ENCODE peak calls at places on chromosomes 2 and 18, in four cellular contexts. One of them, this sample, is unnamed.

GRCh38 chr2:46180189-46180588 is 117.0 kb upstream of the EPAS1 start:
- DNase-seq in GM13977: no peak
- DNase-seq in tibial artery: no peak
- DNase-seq in mammary epithelial cell: no peak
- DNase-seq in this sample: no peak

GRCh38 chr2:42438685-42439084 is 55.1 kb downstream of the KCNG3 start:
- DNase-seq in tibial artery: no peak
- DNase-seq in GM13977: no peak
- DNase-seq in mammary epithelial cell: no peak
- DNase-seq in this sample: no peak

GRCh38 chr18:5630766-5631413 is 87.1 kb upstream of the EPB41L3 start:
- DNase-seq in mammary epithelial cell: no peak
- DNase-seq in tibial artery: no peak
- DNase-seq in GM13977: peak
- DNase-seq in this sample: no peak

GRCh38 chr2:64101141-64101591 is 43.1 kb downstream of the PELI1 start:
- DNase-seq in GM13977: peak
- DNase-seq in mammary epithelial cell: no peak
- DNase-seq in tibial artery: no peak
- DNase-seq in this sample: no peak

GRCh38 chr2:26099933-26100332 is 66.0 kb downstream of the RAB10 start:
- DNase-seq in mammary epithelial cell: no peak
- DNase-seq in GM13977: no peak
- DNase-seq in tibial artery: no peak
- DNase-seq in this sample: no peak

GRCh38 chr18:11909597-11910026 is 1.5 kb upstream of the MPPE1 start:
- DNase-seq in mammary epithelial cell: peak
- DNase-seq in tibial artery: no peak
- DNase-seq in GM13977: peak
- DNase-seq in this sample: peak

GRCh38 chr2:128724994-128725393 is 406.3 kb upstream of the HS6ST1 start:
- DNase-seq in tibial artery: no peak
- DNase-seq in mammary epithelial cell: peak
- DNase-seq in GM13977: no peak
- DNase-seq in this sample: no peak

GRCh38 chr2:113962692-113963480 is 73.0 kb downstream of the ACTR3 start:
- DNase-seq in GM13977: no peak
- DNase-seq in tibial artery: no peak
- DNase-seq in mammary epithelial cell: peak
- DNase-seq in this sample: peak

GRCh38 chr2:217157581-217157980 is 297.7 kb upstream of the TNP1 start:
- DNase-seq in GM13977: no peak
- DNase-seq in mammary epithelial cell: no peak
- DNase-seq in tibial artery: no peak
- DNase-seq in this sample: no peak

GRCh38 chr2:196263181-196263747 is 91.9 kb upstream of the STK17B start:
- DNase-seq in tibial artery: peak
- DNase-seq in GM13977: no peak
- DNase-seq in mammary epithelial cell: peak
- DNase-seq in this sample: peak

GRCh38 chr2:132632000-132632649 is 37.9 kb downstream of the LYPD1 start:
- DNase-seq in tibial artery: no peak
- DNase-seq in GM13977: no peak
- DNase-seq in mammary epithelial cell: no peak
- DNase-seq in this sample: peak

GRCh38 chr2:237205551-237205950 is 119.9 kb downstream of the COPS8 start:
- DNase-seq in mammary epithelial cell: no peak
- DNase-seq in tibial artery: no peak
- DNase-seq in GM13977: no peak
- DNase-seq in this sample: no peak

GRCh38 chr2:165214093-165214492 is 10.2 kb upstream of the SCN3A start:
- DNase-seq in GM13977: no peak
- DNase-seq in tibial artery: no peak
- DNase-seq in mammary epithelial cell: no peak
- DNase-seq in this sample: no peak

GRCh38 chr2:33212151-33212550 is 264.3 kb upstream of the RASGRP3 start:
- DNase-seq in tibial artery: peak
- DNase-seq in mammary epithelial cell: peak
- DNase-seq in GM13977: no peak
- DNase-seq in this sample: peak

GRCh38 chr2:23009545-23010149 is 375.3 kb upstream of the KLHL29 start:
- DNase-seq in tibial artery: no peak
- DNase-seq in GM13977: no peak
- DNase-seq in mammary epithelial cell: no peak
- DNase-seq in this sample: peak

GRCh38 chr2:36708119-36708741 is 11.7 kb downstream of the VIT start:
- DNase-seq in mammary epithelial cell: no peak
- DNase-seq in GM13977: no peak
- DNase-seq in tibial artery: peak
- DNase-seq in this sample: no peak

GRCh38 chr2:68961380-68961779 is 8.7 kb upstream of the GKN2 start:
- DNase-seq in tibial artery: no peak
- DNase-seq in mammary epithelial cell: no peak
- DNase-seq in GM13977: no peak
- DNase-seq in this sample: no peak

GRCh38 chr2:25504266-25504665 is 162.5 kb upstream of the DNMT3A start:
- DNase-seq in tibial artery: no peak
- DNase-seq in GM13977: no peak
- DNase-seq in mammary epithelial cell: no peak
- DNase-seq in this sample: no peak

GRCh38 chr2:159211447-159212396 is 74.8 kb downstream of the WDSUB1 start:
- DNase-seq in mammary epithelial cell: no peak
- DNase-seq in GM13977: no peak
- DNase-seq in tibial artery: no peak
- DNase-seq in this sample: no peak

GRCh38 chr18:23737578-23737977 is 48.3 kb downstream of the LAMA3 start:
- DNase-seq in GM13977: no peak
- DNase-seq in tibial artery: no peak
- DNase-seq in mammary epithelial cell: no peak
- DNase-seq in this sample: no peak

DNA sequence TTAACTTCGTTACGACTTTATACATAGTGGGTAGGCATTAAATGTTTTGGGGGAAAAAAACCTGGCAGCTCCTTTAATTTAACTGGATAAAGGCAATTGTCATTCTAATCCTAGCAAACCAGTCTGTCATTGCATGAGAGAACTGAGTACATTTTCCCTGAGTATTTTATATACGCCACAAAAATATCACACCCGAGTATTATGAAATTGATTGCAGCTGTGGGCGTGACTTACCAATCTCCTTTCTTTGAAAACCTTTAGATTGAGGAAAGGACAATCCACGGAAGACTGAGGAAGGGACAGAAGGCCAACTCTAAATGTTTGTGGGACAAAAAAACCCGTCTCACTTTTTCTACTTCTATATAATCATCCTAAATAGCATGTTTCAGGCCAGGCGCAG is 9.0 kb downstream of the TM4SF20 start:
- DNase-seq in tibial artery: no peak
- DNase-seq in mammary epithelial cell: no peak
- DNase-seq in GM13977: no peak
- DNase-seq in this sample: no peak
- TF ChIP-seq CTCF in tibial artery: no peak
- TF ChIP-seq CTCF in mammary epithelial cell: no peak
- TF ChIP-seq CTCF in GM13977: no peak
- TF ChIP-seq CTCF in this sample: no peak

GRCh38 chr2:48545244-48545643 is 15.3 kb downstream of the STON1 start:
- DNase-seq in GM13977: no peak
- DNase-seq in mammary epithelial cell: no peak
- DNase-seq in tibial artery: no peak
- DNase-seq in this sample: no peak
- TF ChIP-seq CTCF in GM13977: no peak
- TF ChIP-seq CTCF in mammary epithelial cell: no peak
- TF ChIP-seq CTCF in tibial artery: no peak
- TF ChIP-seq CTCF in this sample: no peak

GRCh38 chr2:205321240-205321639 is 361.1 kb upstream of the NRP2 start:
- DNase-seq in tibial artery: no peak
- DNase-seq in GM13977: no peak
- DNase-seq in mammary epithelial cell: no peak
- DNase-seq in this sample: no peak

GRCh38 chr2:205324355-205324754 is 357.9 kb upstream of the NRP2 start:
- DNase-seq in mammary epithelial cell: no peak
- DNase-seq in GM13977: no peak
- DNase-seq in tibial artery: no peak
- DNase-seq in this sample: no peak

DNA sequence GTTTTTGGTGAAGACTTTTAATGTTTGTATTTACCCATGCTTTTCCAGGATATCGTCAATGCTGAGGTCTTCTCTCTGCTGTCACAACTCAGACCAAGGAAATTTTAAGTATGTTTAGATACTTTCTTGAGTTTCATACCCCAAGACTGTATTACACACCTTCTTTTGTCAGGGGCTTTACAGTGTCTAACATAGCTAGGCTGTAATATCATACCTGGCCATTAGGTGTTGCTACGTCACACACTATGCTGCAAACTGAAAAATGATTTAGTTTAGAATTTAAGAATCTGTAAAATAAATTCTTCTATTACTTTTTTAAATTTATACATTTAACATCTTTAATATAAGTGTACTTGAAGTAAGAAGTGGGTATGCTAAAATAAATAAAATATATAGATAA is 358.4 kb upstream of the NRP2 start:
- DNase-seq in GM13977: no peak
- DNase-seq in tibial artery: no peak
- DNase-seq in mammary epithelial cell: peak
- DNase-seq in this sample: peak
- TF ChIP-seq CTCF in GM13977: peak
- TF ChIP-seq CTCF in tibial artery: no peak
- TF ChIP-seq CTCF in mammary epithelial cell: peak
- TF ChIP-seq CTCF in this sample: peak

GRCh38 chr18:50594012-50594411 is 34.1 kb downstream of the MAPK4 start:
- DNase-seq in GM13977: no peak
- DNase-seq in tibial artery: no peak
- DNase-seq in mammary epithelial cell: no peak
- DNase-seq in this sample: no peak
- TF ChIP-seq CTCF in GM13977: no peak
- TF ChIP-seq CTCF in tibial artery: no peak
- TF ChIP-seq CTCF in mammary epithelial cell: no peak
- TF ChIP-seq CTCF in this sample: no peak

GRCh38 chr18:10454800-10455550 is 540 bp downstream of the APCDD1 start:
- DNase-seq in mammary epithelial cell: peak
- DNase-seq in GM13977: no peak
- DNase-seq in tibial artery: no peak
- DNase-seq in this sample: peak
- TF ChIP-seq CTCF in mammary epithelial cell: no peak
- TF ChIP-seq CTCF in GM13977: no peak
- TF ChIP-seq CTCF in tibial artery: no peak
- TF ChIP-seq CTCF in this sample: no peak

This sample was measured in MCF 10A.